ENCODE peak calls at places on chromosomes 12 and 14, in six cellular contexts. T, C, R, O, L and V are unnamed samples.

GRCh38 chr12:123807670-123808069 is 45.6 kb downstream of the DNAH10 start:
- DNase-seq in R (no peak), T (no peak), C (no peak), O (no peak), L (no peak), V (no peak)

GRCh38 chr12:109706398-109706746 is 7.3 kb upstream of the FAM222A start:
- DNase-seq in L (no peak), R (no peak), C (no peak), O (no peak), T (no peak), V (no peak)

GRCh38 chr12:12275874-12276273 is 9.0 kb upstream of the LRP6 start:
- DNase-seq in R (no peak), L (no peak), T (no peak), C (no peak), O (no peak), V (no peak)

GRCh38 chr14:54133896-54134295 is 177.3 kb upstream of the BMP4 start:
- DNase-seq in O (peak; percentile 64), C (no peak), L (no peak), R (peak; percentile 59), T (no peak), V (no peak)

GRCh38 chr14:71399057-71399487 is 491.8 kb downstream of the PCNX1 start:
- DNase-seq in R (peak; percentile 33), T (no peak), O (peak; percentile 33), L (peak; percentile 11), C (no peak), V (no peak)

GRCh38 chr12:7042847-7043246 is 17.7 kb upstream of the C1S start:
- DNase-seq in L (no peak), O (peak; percentile 64), T (no peak), R (peak; percentile 29), C (no peak), V (no peak)

GRCh38 chr14:20093442-20093841 is 17.1 kb upstream of the OR4K17 start:
- DNase-seq in O (no peak), C (no peak), T (no peak), R (no peak), L (no peak), V (no peak)

GRCh38 chr12:27812502-27812901 is 32.5 kb upstream of the MANSC4 start:
- DNase-seq in L (no peak), O (no peak), C (no peak), R (no peak), T (no peak), V (no peak)

GRCh38 chr14:43316427-43316826 is 1190.7 kb downstream of the FSCB start:
- DNase-seq in T (no peak), L (no peak), C (no peak), R (no peak), O (no peak), V (no peak)

GRCh38 chr12:38886064-38886463 is 19.3 kb downstream of the CPNE8 start:
- DNase-seq in R (no peak), C (no peak), T (peak; percentile 83), O (peak; percentile 88), L (peak; percentile 33), V (no peak)

GRCh38 chr12:89098390-89099102 is 253.8 kb downstream of the DUSP6 start:
- DNase-seq in R (peak; percentile 7), L (peak; percentile 6), T (no peak), O (no peak), C (peak; percentile 33), V (no peak)

GRCh38 chr14:101520621-101521305 is 40.5 kb upstream of the DIO3 start:
- DNase-seq in L (peak; percentile 47), O (no peak), T (no peak), R (no peak), C (no peak), V (peak; percentile 58)

GRCh38 chr14:91732439-91732838 is 553 bp upstream of the CATSPERB start:
- DNase-seq in T (no peak), R (no peak), O (no peak), L (no peak), C (no peak), V (no peak)

GRCh38 chr12:6211421-6211869 is 11.2 kb downstream of the CD9 start:
- DNase-seq in O (no peak), R (peak; percentile 91), L (no peak), T (no peak), C (no peak), V (no peak)

GRCh38 chr12:79927772-79928474 is 7.0 kb downstream of the PPP1R12A start:
- DNase-seq in C (no peak), T (no peak), R (peak; percentile 23), L (no peak), O (peak; percentile 21), V (no peak)

GRCh38 chr12:2944401-2945047 is 14.7 kb upstream of the TEAD4 start:
- DNase-seq in T (peak; percentile 78), L (peak; percentile 85), O (peak; percentile 23), R (peak; percentile 19), C (peak; percentile 38), V (peak; percentile 79)
- H3K4me3 ChIP-seq in T (no peak overlapping the region), L (no peak overlapping the region), O (no peak overlapping the region), R (no peak overlapping the region), C (no peak overlapping the region), V (no peak overlapping the region)

DNA sequence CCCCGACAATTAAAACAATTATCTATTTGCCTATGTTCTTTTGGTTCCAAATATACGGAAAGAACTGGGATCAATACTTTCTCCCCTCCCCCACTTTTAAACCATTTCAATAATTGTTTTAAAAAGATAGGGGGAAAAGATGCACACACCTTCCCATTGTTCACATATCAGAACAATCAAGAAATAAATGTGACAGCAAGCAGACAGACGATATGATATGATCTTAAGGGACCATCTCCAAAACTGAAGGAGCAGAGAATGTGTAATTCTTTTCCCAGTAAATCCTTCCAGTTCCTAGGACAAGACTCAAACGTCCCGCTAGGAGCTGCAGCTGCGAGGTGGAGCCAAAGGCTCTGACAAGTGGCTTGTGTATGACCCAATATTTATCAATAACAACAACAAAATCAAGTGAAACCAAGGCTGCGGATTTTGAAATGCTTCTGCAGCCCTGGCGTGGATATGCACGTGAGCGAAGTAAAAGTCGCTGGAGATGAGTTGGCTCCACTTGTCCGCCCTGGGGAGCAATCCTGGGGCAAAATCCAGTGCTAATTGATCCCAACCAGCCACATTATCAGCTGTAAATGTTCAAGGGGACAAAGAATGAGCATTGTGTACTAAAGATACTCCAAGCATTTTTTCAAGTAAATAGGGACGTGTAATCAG is 8.2 kb upstream of the FOXG1 start:
- DNase-seq in R (no peak), O (no peak), T (no peak), C (no peak), L (no peak), V (no peak)
- H3K4me3 ChIP-seq in R (no peak overlapping the region), O (no peak overlapping the region), T (no peak overlapping the region), C (no peak overlapping the region), L (no peak overlapping the region), V (no peak overlapping the region)

GRCh38 chr12:1591543-1591942 is 2.8 kb downstream of the FBXL14 start:
- DNase-seq in C (no peak), R (peak; percentile 59), L (no peak), T (no peak), O (no peak), V (no peak)

GRCh38 chr12:1593232-1594044 is 943 bp downstream of the FBXL14 start:
- DNase-seq in R (no peak), C (peak; percentile 45), L (peak; percentile 70), O (peak; percentile 48), T (peak; percentile 83), V (peak; percentile 66)

GRCh38 chr12:1592444-1593231 is 1.7 kb downstream of the FBXL14 start:
- DNase-seq in O (peak; percentile 75), R (peak; percentile 84), C (peak; percentile 31), T (no peak), L (peak; percentile 43), V (no peak)

GRCh38 chr12:1590083-1590979 is 4.0 kb downstream of the FBXL14 start:
- DNase-seq in C (no peak), L (peak; percentile 26), R (peak; percentile 63), O (peak; percentile 41), T (peak; percentile 74), V (peak; percentile 59)

DNA sequence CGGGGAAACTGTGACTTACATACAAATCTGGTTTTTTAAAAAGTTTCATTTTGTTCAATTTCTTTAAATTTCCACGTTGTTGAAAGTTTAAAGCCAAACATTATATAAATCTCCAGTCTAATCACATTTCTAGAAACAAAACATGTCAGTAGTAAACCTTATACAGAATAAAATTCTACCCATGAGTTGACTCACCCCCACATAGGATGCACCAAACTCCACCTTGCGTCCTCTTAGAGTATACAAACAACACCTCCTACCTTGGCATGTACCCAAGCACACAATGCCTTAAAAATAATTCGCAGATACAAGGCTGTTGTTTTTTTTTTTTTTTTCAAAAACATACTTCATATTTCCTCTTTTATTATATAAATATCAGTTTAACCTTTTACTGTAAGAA is 3.4 kb downstream of the FBXL14 start:
- DNase-seq in T (no peak), C (no peak), L (no peak), R (no peak), O (peak; percentile 75), V (no peak)
- H3K4me3 ChIP-seq in T (no peak overlapping the region), C (peak overlapping the region; percentile 86), L (no peak overlapping the region), R (peak overlapping the region; percentile 20), O (peak overlapping the region; percentile 25), V (no peak overlapping the region)

GRCh38 chr12:104063712-104064030 is 660 bp upstream of the HCFC2 start:
- DNase-seq in T (no peak), O (peak; percentile 52), C (no peak), L (peak; percentile 19), R (peak; percentile 61), V (no peak)
- H3K4me3 ChIP-seq in T (peak overlapping the region; percentile 96), O (peak overlapping the region; percentile 85), C (peak overlapping the region; percentile 94), L (peak overlapping the region; percentile 84), R (peak overlapping the region; percentile 89), V (peak overlapping the region; percentile 82)

GRCh38 chr12:64522807-64523206 is 70.9 kb downstream of the TBK1 start:
- DNase-seq in R (peak; percentile 22), L (no peak), O (peak; percentile 18), C (no peak), T (no peak), V (no peak)

GRCh38 chr12:64521838-64522237 is 69.9 kb downstream of the TBK1 start:
- DNase-seq in C (no peak), R (no peak), T (no peak), L (no peak), O (no peak), V (no peak)

GRCh38 chr12:64525461-64526160 is 73.7 kb downstream of the TBK1 start:
- DNase-seq in C (no peak), T (no peak), L (no peak), O (no peak), R (no peak), V (no peak)

GRCh38 chr12:64518396-64518795 is 66.5 kb downstream of the TBK1 start:
- DNase-seq in O (no peak), T (no peak), L (no peak), C (no peak), R (no peak), V (no peak)

GRCh38 chr12:64522316-64522715 is 70.4 kb downstream of the TBK1 start:
- DNase-seq in T (no peak), L (no peak), R (peak; percentile 60), C (no peak), O (peak; percentile 28), V (no peak)
- H3K4me3 ChIP-seq in T (no peak overlapping the region), L (no peak overlapping the region), R (no peak overlapping the region), C (no peak overlapping the region), O (no peak overlapping the region), V (no peak overlapping the region)